ENCODE peak calls at places on chromosomes 13 and 19, in five cellular contexts. One of them, this sample, is unnamed. For H3K9me3, the result is how much of the 10 kb centered on the place peaks cover.

GRCh38 chr19:33429891-33430673 is 56.6 kb downstream of the CEBPG start:
- DNase-seq in lung: no peak
- DNase-seq in endodermal cell: no peak
- DNase-seq in Peyer's patch: no peak
- DNase-seq in uterus: no peak
- DNase-seq in this sample: peak

GRCh38 chr19:4537953-4538600 is 1.8 kb downstream of the LRG1 start:
- DNase-seq in lung: no peak
- DNase-seq in endodermal cell: peak
- DNase-seq in Peyer's patch: no peak
- DNase-seq in uterus: no peak
- DNase-seq in this sample: no peak

GRCh38 chr19:16013181-16013850 is 63.0 kb upstream of the TPM4 start:
- DNase-seq in lung: no peak
- DNase-seq in endodermal cell: no peak
- DNase-seq in Peyer's patch: peak
- DNase-seq in uterus: no peak
- DNase-seq in this sample: no peak

GRCh38 chr13:99495478-99496321 is 5.6 kb upstream of the TM9SF2 start:
- DNase-seq in lung: no peak
- DNase-seq in endodermal cell: no peak
- DNase-seq in Peyer's patch: no peak
- DNase-seq in uterus: no peak
- DNase-seq in this sample: no peak

GRCh38 chr19:29211562-29212416 is 1.2 kb downstream of the UQCRFS1 start:
- DNase-seq in lung: peak
- DNase-seq in endodermal cell: no peak
- DNase-seq in Peyer's patch: no peak
- DNase-seq in uterus: no peak
- DNase-seq in this sample: no peak

GRCh38 chr19:13102666-13103584 is at the start of gene LYL1:
- DNase-seq in lung: peak
- DNase-seq in endodermal cell: peak
- DNase-seq in Peyer's patch: peak
- DNase-seq in uterus: peak
- DNase-seq in this sample: no peak

GRCh38 chr13:94173312-94173854 is 306.1 kb downstream of the DCT start:
- DNase-seq in lung: no peak
- DNase-seq in endodermal cell: no peak
- DNase-seq in Peyer's patch: no peak
- DNase-seq in uterus: no peak
- DNase-seq in this sample: no peak

GRCh38 chr13:22091222-22091970 is 420.5 kb downstream of the FGF9 start:
- DNase-seq in lung: no peak
- DNase-seq in endodermal cell: no peak
- DNase-seq in Peyer's patch: no peak
- DNase-seq in uterus: peak
- DNase-seq in this sample: no peak

GRCh38 chr19:49421039-49421877 is 2.0 kb downstream of the PTH2 start:
- DNase-seq in lung: peak
- DNase-seq in endodermal cell: peak
- DNase-seq in Peyer's patch: peak
- DNase-seq in uterus: no peak
- DNase-seq in this sample: no peak

GRCh38 chr13:25886438-25887214 is 165.2 kb downstream of the SHISA2 start:
- DNase-seq in lung: no peak
- DNase-seq in endodermal cell: peak
- DNase-seq in Peyer's patch: no peak
- DNase-seq in uterus: no peak
- DNase-seq in this sample: no peak

GRCh38 chr13:48446454-48446853 is 33.5 kb upstream of the LPAR6 start:
- DNase-seq in lung: no peak
- DNase-seq in endodermal cell: no peak
- DNase-seq in Peyer's patch: no peak
- DNase-seq in uterus: no peak
- DNase-seq in this sample: no peak

GRCh38 chr19:43773725-43774102 is 7.1 kb downstream of the KCNN4 start:
- DNase-seq in lung: no peak
- DNase-seq in endodermal cell: no peak
- DNase-seq in Peyer's patch: no peak
- DNase-seq in uterus: no peak
- DNase-seq in this sample: no peak

GRCh38 chr19:48363500-48363809 is 285 bp downstream of the TMEM143 start:
- DNase-seq in lung: peak
- DNase-seq in endodermal cell: no peak
- DNase-seq in Peyer's patch: no peak
- DNase-seq in uterus: no peak
- DNase-seq in this sample: no peak

GRCh38 chr19:13399746-13400145 is 106.5 kb downstream of the CACNA1A start:
- DNase-seq in lung: no peak
- DNase-seq in endodermal cell: no peak
- DNase-seq in Peyer's patch: no peak
- DNase-seq in uterus: no peak
- DNase-seq in this sample: no peak

GRCh38 chr13:77697208-77698103 is at the start of gene SLAIN1:
- DNase-seq in lung: peak
- DNase-seq in endodermal cell: peak
- DNase-seq in Peyer's patch: peak
- DNase-seq in uterus: peak
- DNase-seq in this sample: peak

GRCh38 chr13:110458017-110458416 is 103.5 kb downstream of the RAB20 start:
- DNase-seq in lung: no peak
- DNase-seq in endodermal cell: no peak
- DNase-seq in Peyer's patch: no peak
- DNase-seq in uterus: no peak
- DNase-seq in this sample: no peak

GRCh38 chr13:110455444-110455843 is 106.1 kb downstream of the RAB20 start:
- DNase-seq in lung: no peak
- DNase-seq in endodermal cell: no peak
- DNase-seq in Peyer's patch: no peak
- DNase-seq in uterus: no peak
- DNase-seq in this sample: no peak

GRCh38 chr13:110457361-110457760 is 104.2 kb downstream of the RAB20 start:
- DNase-seq in lung: no peak
- DNase-seq in endodermal cell: no peak
- DNase-seq in Peyer's patch: no peak
- DNase-seq in uterus: no peak
- DNase-seq in this sample: no peak

GRCh38 chr13:110455941-110456340 is 105.6 kb downstream of the RAB20 start:
- DNase-seq in lung: peak
- DNase-seq in endodermal cell: peak
- DNase-seq in Peyer's patch: peak
- DNase-seq in uterus: peak
- DNase-seq in this sample: peak

DNA sequence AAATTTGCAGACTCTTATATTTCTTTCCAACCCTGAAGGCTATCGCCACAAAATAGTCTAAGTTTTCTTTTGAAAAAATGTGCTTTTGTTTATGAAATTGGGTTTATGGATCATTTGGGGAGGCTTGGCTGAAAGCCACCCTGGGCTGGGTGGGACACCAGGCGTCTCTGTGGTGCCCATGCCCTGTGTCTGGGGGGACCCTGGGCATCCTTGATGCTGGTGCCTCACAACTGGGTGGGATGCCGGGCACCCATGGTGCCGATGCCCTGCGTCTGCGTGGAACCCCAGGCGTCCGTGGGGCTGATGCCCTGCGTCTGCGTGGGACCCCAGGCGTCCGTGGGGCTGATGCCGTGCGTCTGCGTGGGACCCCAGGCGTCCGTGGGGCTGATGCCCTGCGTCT is 105.0 kb downstream of the RAB20 start:
- DNase-seq in lung: no peak
- DNase-seq in endodermal cell: no peak
- DNase-seq in Peyer's patch: peak
- DNase-seq in uterus: no peak
- DNase-seq in this sample: no peak
- H3K9me3 ChIP-seq in lung: under half
- H3K9me3 ChIP-seq in endodermal cell: under half
- H3K9me3 ChIP-seq in Peyer's patch: under half
- H3K9me3 ChIP-seq in uterus: under half
- H3K9me3 ChIP-seq in this sample: under half

GRCh38 chr13:54317722-54318121 is 1289.1 kb downstream of the OLFM4 start:
- DNase-seq in lung: no peak
- DNase-seq in endodermal cell: no peak
- DNase-seq in Peyer's patch: no peak
- DNase-seq in uterus: no peak
- DNase-seq in this sample: no peak
- H3K9me3 ChIP-seq in lung: under half
- H3K9me3 ChIP-seq in endodermal cell: under half
- H3K9me3 ChIP-seq in Peyer's patch: under half
- H3K9me3 ChIP-seq in uterus: under half
- H3K9me3 ChIP-seq in this sample: under half

GRCh38 chr19:21308778-21309177 is 20.4 kb downstream of the ZNF708 start:
- DNase-seq in lung: no peak
- DNase-seq in endodermal cell: no peak
- DNase-seq in Peyer's patch: no peak
- DNase-seq in uterus: no peak
- DNase-seq in this sample: no peak
- H3K9me3 ChIP-seq in lung: under half
- H3K9me3 ChIP-seq in endodermal cell: under half
- H3K9me3 ChIP-seq in Peyer's patch: under half
- H3K9me3 ChIP-seq in uterus: under half
- H3K9me3 ChIP-seq in this sample: under half

DNA sequence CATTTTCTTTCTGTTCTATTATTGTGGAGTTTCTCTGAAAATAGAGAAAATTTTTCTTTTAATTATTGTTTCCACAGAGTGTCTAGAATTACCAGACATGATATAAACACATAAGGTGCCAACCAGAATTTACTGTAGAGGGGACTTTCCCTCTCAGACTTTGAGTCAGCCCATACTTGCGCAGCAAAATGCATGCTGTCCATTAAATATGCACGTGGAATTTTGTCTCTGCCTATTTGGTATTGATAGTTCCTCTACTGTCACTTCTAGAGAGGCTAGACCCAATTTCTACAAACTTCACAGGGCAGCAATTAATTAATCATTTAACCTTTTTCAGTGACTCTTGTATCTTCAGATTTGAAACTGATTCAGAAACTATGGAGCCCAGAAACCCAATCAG is 8.9 kb downstream of the ZNF93 start:
- DNase-seq in lung: no peak
- DNase-seq in endodermal cell: no peak
- DNase-seq in Peyer's patch: no peak
- DNase-seq in uterus: no peak
- DNase-seq in this sample: no peak
- H3K9me3 ChIP-seq in lung: under half
- H3K9me3 ChIP-seq in endodermal cell: under half
- H3K9me3 ChIP-seq in Peyer's patch: under half
- H3K9me3 ChIP-seq in uterus: under half
- H3K9me3 ChIP-seq in this sample: under half

GRCh38 chr19:36747750-36748149 is 24.9 kb downstream of the ZNF850 start:
- DNase-seq in lung: no peak
- DNase-seq in endodermal cell: no peak
- DNase-seq in Peyer's patch: no peak
- DNase-seq in uterus: no peak
- DNase-seq in this sample: no peak
- H3K9me3 ChIP-seq in lung: half or more
- H3K9me3 ChIP-seq in endodermal cell: half or more
- H3K9me3 ChIP-seq in Peyer's patch: half or more
- H3K9me3 ChIP-seq in uterus: half or more
- H3K9me3 ChIP-seq in this sample: half or more

GRCh38 chr19:36265064-36265463 is 50.2 kb downstream of the ZNF146 start:
- DNase-seq in lung: no peak
- DNase-seq in endodermal cell: no peak
- DNase-seq in Peyer's patch: no peak
- DNase-seq in uterus: no peak
- DNase-seq in this sample: no peak
- H3K9me3 ChIP-seq in lung: under half
- H3K9me3 ChIP-seq in endodermal cell: under half
- H3K9me3 ChIP-seq in Peyer's patch: under half
- H3K9me3 ChIP-seq in uterus: under half
- H3K9me3 ChIP-seq in this sample: under half

GRCh38 chr19:56856822-56857221 is 16.3 kb upstream of the PEG3 start:
- DNase-seq in lung: no peak
- DNase-seq in endodermal cell: no peak
- DNase-seq in Peyer's patch: no peak
- DNase-seq in uterus: no peak
- DNase-seq in this sample: no peak
- H3K9me3 ChIP-seq in lung: under half
- H3K9me3 ChIP-seq in endodermal cell: half or more
- H3K9me3 ChIP-seq in Peyer's patch: under half
- H3K9me3 ChIP-seq in uterus: under half
- H3K9me3 ChIP-seq in this sample: under half

GRCh38 chr19:31449379-31449778 is 100.1 kb upstream of the TSHZ3 start:
- DNase-seq in lung: no peak
- DNase-seq in endodermal cell: no peak
- DNase-seq in Peyer's patch: no peak
- DNase-seq in uterus: no peak
- DNase-seq in this sample: no peak
- H3K9me3 ChIP-seq in lung: under half
- H3K9me3 ChIP-seq in endodermal cell: under half
- H3K9me3 ChIP-seq in Peyer's patch: under half
- H3K9me3 ChIP-seq in uterus: under half
- H3K9me3 ChIP-seq in this sample: under half

GRCh38 chr19:7757358-7757757 is 5.7 kb upstream of the CLEC4M start:
- DNase-seq in lung: no peak
- DNase-seq in endodermal cell: peak
- DNase-seq in Peyer's patch: no peak
- DNase-seq in uterus: no peak
- DNase-seq in this sample: no peak

GRCh38 chr19:7763696-7764095 is 653 bp downstream of the CLEC4M start:
- DNase-seq in lung: no peak
- DNase-seq in endodermal cell: no peak
- DNase-seq in Peyer's patch: no peak
- DNase-seq in uterus: no peak
- DNase-seq in this sample: no peak

GRCh38 chr19:7756258-7756657 is 6.8 kb upstream of the CLEC4M start:
- DNase-seq in lung: no peak
- DNase-seq in endodermal cell: no peak
- DNase-seq in Peyer's patch: no peak
- DNase-seq in uterus: no peak
- DNase-seq in this sample: no peak

GRCh38 chr19:7762719-7763293 is at the start of gene CLEC4M:
- DNase-seq in lung: no peak
- DNase-seq in endodermal cell: peak
- DNase-seq in Peyer's patch: no peak
- DNase-seq in uterus: no peak
- DNase-seq in this sample: no peak

GRCh38 chr19:7759156-7759555 is 3.9 kb upstream of the CLEC4M start:
- DNase-seq in lung: no peak
- DNase-seq in endodermal cell: no peak
- DNase-seq in Peyer's patch: no peak
- DNase-seq in uterus: no peak
- DNase-seq in this sample: no peak
- H3K9me3 ChIP-seq in lung: under half
- H3K9me3 ChIP-seq in endodermal cell: under half
- H3K9me3 ChIP-seq in Peyer's patch: under half
- H3K9me3 ChIP-seq in uterus: under half
- H3K9me3 ChIP-seq in this sample: under half

DNA sequence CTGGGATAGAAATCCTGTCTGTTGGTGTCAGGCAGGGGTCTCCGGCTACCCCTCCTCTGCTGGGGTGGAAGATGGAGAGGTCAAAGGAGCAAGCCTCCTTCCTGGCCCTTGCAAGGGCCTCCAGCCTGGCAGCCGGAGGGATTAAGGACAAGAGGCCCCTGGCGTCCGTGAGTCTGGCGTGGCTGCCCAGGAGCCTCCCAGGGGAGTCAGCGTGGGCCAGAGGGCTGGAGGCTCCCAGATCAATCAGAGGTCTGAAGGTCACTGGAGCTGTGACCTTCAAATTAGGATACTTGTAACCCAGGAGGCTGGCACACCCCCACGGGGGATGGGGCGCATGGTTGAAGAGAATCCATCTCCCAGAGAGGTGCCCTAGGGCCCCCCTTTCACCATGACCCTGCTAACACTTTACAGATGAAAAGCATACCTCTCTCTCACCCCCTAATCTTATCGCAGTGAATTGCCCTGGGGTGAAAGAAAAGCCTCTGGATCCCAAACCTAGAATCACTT is 44.7 kb upstream of the PEG3 start:
- DNase-seq in lung: no peak
- DNase-seq in endodermal cell: no peak
- DNase-seq in Peyer's patch: no peak
- DNase-seq in uterus: no peak
- DNase-seq in this sample: no peak
- H3K9me3 ChIP-seq in lung: under half
- H3K9me3 ChIP-seq in endodermal cell: half or more
- H3K9me3 ChIP-seq in Peyer's patch: under half
- H3K9me3 ChIP-seq in uterus: under half
- H3K9me3 ChIP-seq in this sample: under half

This sample was measured in effector memory CD4-positive, alpha-beta T cell.